ENCODE peak calls at places on chromosomes 2 and 18, in five cellular contexts. Y is A549, W is transverse colon, C is NB4, S is IMR-90. I is an unnamed sample.

GRCh38 chr18:14978962-14979535 is 231.1 kb downstream of the ANKRD30B start:
- DNase-seq in C (peak; percentile 70), Y (peak; percentile 2), W (peak; percentile 59), S (no peak), I (peak; percentile 42)

GRCh38 chr2:161112885-161113284 is 47.3 kb upstream of the TANK start:
- DNase-seq in S (no peak), Y (no peak), C (no peak), W (no peak), I (no peak)

GRCh38 chr2:8004250-8004681 is 677.6 kb upstream of the ID2 start:
- DNase-seq in W (peak; percentile 48), S (peak; percentile 93), C (peak; percentile 70), Y (peak; percentile 69), I (no peak)

GRCh38 chr2:236380051-236380612 is 115.9 kb upstream of the ASB18 start:
- DNase-seq in C (no peak), S (no peak), W (no peak), Y (no peak), I (no peak)

GRCh38 chr2:237122214-237122666 is 36.6 kb downstream of the COPS8 start:
- DNase-seq in C (peak; percentile 64), Y (peak; percentile 80), W (peak; percentile 48), S (peak; percentile 87), I (peak; percentile 59)

GRCh38 chr2:219448776-219449476 is 14.3 kb downstream of the SPEG start:
- DNase-seq in S (no peak), C (peak; percentile 50), W (no peak), Y (no peak), I (no peak)

GRCh38 chr2:167818521-167818920 is 428.9 kb downstream of the STK39 start:
- DNase-seq in W (no peak), Y (no peak), C (no peak), S (no peak), I (no peak)

GRCh38 chr2:219552382-219553167 is 8.7 kb downstream of the TMEM198 start:
- DNase-seq in Y (peak; percentile 75), W (peak; percentile 90), C (no peak), S (peak; percentile 65), I (peak; percentile 82)

GRCh38 chr2:127011796-127012195 is 95.2 kb downstream of the BIN1 start:
- DNase-seq in S (no peak), C (no peak), W (no peak), Y (no peak), I (no peak)

GRCh38 chr2:232486558-232487384 is 863 bp downstream of the ECEL1 start:
- DNase-seq in Y (no peak), S (no peak), C (no peak), W (no peak), I (no peak)

GRCh38 chr2:201353116-201353515 is 4.0 kb downstream of the FLACC1 start:
- DNase-seq in Y (no peak), S (peak; percentile 71), W (no peak), C (no peak), I (no peak)

DNA sequence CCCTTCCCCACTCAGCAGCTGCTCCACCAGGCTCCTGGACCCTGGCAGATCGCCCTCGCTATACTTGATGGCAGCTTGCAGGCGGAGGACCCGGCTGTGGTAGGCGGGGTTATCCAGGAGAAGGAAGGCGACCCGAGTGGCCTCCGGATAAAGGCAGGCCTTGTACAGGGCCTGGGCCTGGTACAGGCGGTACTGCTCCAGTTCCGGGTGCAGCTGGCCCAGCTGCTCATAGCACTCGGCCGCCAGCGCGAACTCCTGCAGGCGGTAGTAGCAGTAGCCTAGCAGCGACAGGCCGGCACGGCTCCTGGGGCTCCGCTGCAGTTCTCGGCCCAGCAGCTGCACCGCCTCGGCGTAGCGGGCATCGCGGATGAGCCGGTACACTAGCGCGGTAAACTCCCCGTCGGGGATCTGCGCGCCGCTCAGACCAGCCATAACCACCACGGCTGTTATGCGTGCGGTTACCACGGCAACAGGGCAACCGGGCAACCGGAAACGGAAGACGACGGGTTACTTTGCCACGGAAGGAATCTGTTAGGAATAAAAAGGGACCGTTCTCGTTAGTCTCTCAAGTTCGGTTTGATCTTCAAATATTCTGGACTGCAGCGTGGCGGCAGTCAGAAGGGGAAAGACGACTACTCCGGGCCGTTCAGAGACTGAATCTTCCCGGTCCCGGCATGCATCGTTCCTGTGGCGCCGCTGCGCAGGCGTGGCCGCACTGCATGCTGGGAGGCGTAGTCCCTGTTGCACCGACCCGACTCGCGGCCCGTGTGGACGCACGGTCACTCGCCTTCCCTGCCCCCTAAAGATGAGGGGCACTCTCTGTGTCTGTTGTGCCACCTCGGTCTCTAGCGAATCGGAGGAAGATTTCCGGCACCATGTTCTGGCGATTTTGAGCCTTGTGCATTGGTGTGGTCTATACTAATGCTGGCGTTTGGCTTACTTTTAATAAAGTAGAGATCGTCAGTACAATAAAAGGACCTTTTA is 226.0 kb downstream of the AGPS start:
- DNase-seq in Y (peak; percentile 90), S (peak; percentile 80), W (peak; percentile 92), C (peak; percentile 90), I (peak; percentile 67)
- TF ChIP-seq POLR2A in Y (peak; percentile 92), S (peak; percentile 32), W (peak; percentile 45), C (no peak), I (peak; percentile 61)

GRCh38 chr18:32469691-32470131 is 971 bp downstream of the GAREM1 start:
- DNase-seq in W (no peak), Y (no peak), S (peak; percentile 10), C (peak; percentile 33), I (no peak)

GRCh38 chr18:32468147-32468845 is 2.4 kb downstream of the GAREM1 start:
- DNase-seq in W (no peak), Y (no peak), S (no peak), C (no peak), I (no peak)

GRCh38 chr18:32470136-32470712 is 458 bp downstream of the GAREM1 start:
- DNase-seq in C (peak; percentile 28), S (peak; percentile 17), W (peak; percentile 40), Y (peak; percentile 28), I (peak; percentile 9)

GRCh38 chr18:32470713-32471633 is at the start of gene GAREM1:
- DNase-seq in S (peak; percentile 98), C (peak; percentile 92), Y (peak; percentile 92), W (peak; percentile 96), I (peak; percentile 75)

GRCh38 chr18:32469190-32469611 is 1.5 kb downstream of the GAREM1 start:
- DNase-seq in W (peak; percentile 41), C (no peak), Y (peak; percentile 42), S (peak; percentile 36), I (no peak)
- TF ChIP-seq POLR2A in W (no peak), C (no peak), Y (no peak), S (no peak), I (no peak)

DNA sequence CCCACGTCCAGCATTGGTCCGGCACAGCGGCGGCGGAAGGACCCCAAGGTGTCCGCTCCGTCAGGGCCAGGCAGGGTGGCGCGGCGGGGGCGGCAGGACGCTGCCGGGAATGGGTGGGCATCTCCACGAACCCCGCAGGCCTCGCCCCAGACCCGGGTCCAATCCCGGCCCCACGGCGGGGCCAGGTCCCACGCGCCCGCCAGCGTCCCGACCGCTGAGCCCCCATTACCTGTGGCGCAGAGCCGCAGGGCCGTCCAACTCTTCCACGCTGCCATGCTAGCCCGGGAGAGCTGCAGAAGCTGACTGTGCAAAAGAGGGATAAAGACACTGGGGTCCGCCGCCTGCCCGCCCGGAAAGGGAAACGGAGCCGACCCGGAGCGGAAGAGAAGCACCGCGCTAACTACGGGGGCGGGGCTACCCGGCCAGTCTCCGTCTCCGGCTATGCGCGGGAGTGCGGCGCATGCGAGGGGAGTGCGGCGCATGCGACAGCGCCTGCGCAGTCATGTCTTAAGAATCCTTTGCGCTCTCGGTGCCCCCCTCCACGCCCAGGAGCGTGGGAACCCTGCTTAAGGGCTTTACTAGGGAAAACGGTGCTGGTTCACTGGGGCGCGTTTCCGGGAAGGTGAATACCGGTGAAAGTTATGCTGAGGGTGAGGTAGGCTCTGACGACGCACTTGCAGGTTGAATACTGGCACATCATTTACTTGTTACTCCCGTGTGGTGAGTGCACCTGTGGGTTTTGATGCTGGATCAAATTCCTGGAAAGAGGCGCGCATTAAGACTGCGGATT is at the start of gene TMX3:
- DNase-seq in W (peak; percentile 93), S (peak; percentile 92), C (peak; percentile 94), Y (peak; percentile 92), I (peak; percentile 68)
- TF ChIP-seq POLR2A in W (peak; percentile 26), S (no peak), C (peak; percentile 62), Y (peak; percentile 35), I (peak; percentile 48)

GRCh38 chr18:13440277-13441248 is 222.0 kb downstream of the LDLRAD4 start:
- DNase-seq in W (no peak), Y (no peak), S (no peak), C (no peak), I (no peak)
- TF ChIP-seq POLR2A in W (no peak), Y (no peak), S (no peak), C (no peak), I (no peak)

GRCh38 chr2:36965751-36966369 is 476 bp downstream of the STRN start:
- DNase-seq in S (no peak), C (peak; percentile 68), Y (peak; percentile 53), W (peak; percentile 48), I (peak; percentile 18)

GRCh38 chr2:36965196-36965595 is 1.1 kb downstream of the STRN start:
- DNase-seq in W (no peak), S (peak; percentile 21), Y (no peak), C (no peak), I (no peak)

GRCh38 chr2:36964496-36965058 is 1.8 kb downstream of the STRN start:
- DNase-seq in Y (no peak), S (no peak), W (no peak), C (no peak), I (no peak)

GRCh38 chr2:36967236-36967876 is 1.0 kb upstream of the STRN start:
- DNase-seq in C (peak; percentile 16), W (peak; percentile 52), Y (no peak), S (no peak), I (no peak)

DNA sequence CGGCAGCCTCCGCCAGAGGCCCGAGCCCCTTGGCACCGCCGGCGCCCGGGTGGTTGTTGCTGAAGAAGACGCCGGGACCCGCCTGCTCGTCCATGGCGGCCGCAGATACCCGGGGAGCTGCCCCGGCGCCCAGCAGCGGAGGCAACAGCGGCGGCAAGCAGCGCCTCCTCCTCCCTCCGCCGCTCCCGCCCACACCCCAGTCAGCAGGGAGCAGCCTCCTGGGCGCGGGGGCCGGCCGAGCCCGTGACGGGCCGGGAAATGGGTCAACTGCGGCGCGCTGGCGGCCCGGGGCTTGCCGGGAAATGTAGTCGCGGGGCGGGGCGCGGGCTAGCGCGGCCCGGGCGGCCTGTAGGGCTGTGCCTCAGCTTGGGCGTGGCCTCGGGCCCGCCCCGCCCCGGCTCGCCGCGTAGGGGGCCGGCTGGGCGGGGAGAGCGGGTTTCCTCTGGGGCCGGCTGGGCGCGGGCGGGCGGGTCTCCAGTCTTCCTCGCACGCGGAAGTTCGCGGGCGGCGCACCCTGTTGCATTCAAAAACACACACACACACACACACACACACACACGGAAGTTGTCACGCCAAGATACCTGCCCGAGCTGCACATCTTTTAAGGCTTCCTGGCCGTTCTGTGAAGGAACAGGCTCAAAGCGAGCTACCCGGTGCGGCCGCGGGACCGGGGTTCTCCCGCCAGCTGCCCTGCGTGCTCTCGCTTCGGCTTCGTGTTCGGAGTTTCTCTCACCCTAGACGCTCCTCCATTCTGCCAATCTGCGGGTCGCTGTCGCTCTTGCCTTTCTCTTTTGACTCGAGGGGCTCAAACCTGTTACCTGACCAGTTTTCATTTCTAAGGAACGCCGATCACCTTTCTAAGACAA is at the start of gene STRN:
- DNase-seq in C (peak; percentile 98), W (peak; percentile 98), Y (peak; percentile 96), S (peak; percentile 94), I (peak; percentile 92)
- TF ChIP-seq POLR2A in C (peak; percentile 53), W (peak; percentile 95), Y (peak; percentile 88), S (peak; percentile 52), I (peak; percentile 93)

GRCh38 chr2:74653985-74654882 is at the start of gene SEMA4F:
- DNase-seq in Y (peak; percentile 95), W (peak; percentile 98), S (peak; percentile 89), C (peak; percentile 94), I (peak; percentile 98)
- TF ChIP-seq POLR2A in Y (peak; percentile 84), W (peak; percentile 18), S (no peak), C (peak; percentile 39), I (peak; percentile 51)

I was measured in H54.